ENCODE peak calls at places on chromosomes 3 and 15, in ten cellular contexts. J is stimulated activated CD4-positive, alpha-beta T cell treated with anti-CD3 and anti-CD28 coated beads, TNF-alpha, amount 100 ng/mL, for 4 hours; H is retina; K is KBM-7; W is activated CD8-positive, alpha-beta memory T cell treated with anti-CD3 and anti-CD28 coated beads for 1 hour; S is NCI-H774; T is colonic mucosa; M is HFFc6; B is aorta; Q is T-helper 9 cell. Z is an unnamed sample.

GRCh38 chr3:12662593-12663310 is 1.2 kb downstream of the RAF1 start:
- DNase-seq in J (peak; percentile 15), W (no peak), K (peak; percentile 47), H (peak; percentile 78), T (peak; percentile 51), Q (peak; percentile 11), S (no peak), M (peak; percentile 22), B (no peak), Z (peak; percentile 50)

GRCh38 chr15:35047528-35047927 is 37.6 kb downstream of the NANOGP8 start:
- DNase-seq in Q (no peak), K (no peak), S (no peak), M (no peak), T (no peak), B (no peak), W (no peak), J (no peak), H (no peak), Z (no peak)

GRCh38 chr15:73686781-73687256 is 2.6 kb downstream of the CD276 start:
- DNase-seq in J (no peak), M (peak; percentile 84), T (no peak), B (no peak), Q (no peak), H (no peak), K (no peak), S (no peak), W (no peak), Z (no peak)

GRCh38 chr3:113838631-113839209 is at the start of gene GRAMD1C:
- DNase-seq in B (peak; percentile 91), M (peak; percentile 83), S (peak; percentile 80), H (peak; percentile 84), W (peak; percentile 76), J (peak; percentile 70), K (peak; percentile 91), T (peak; percentile 85), Q (peak; percentile 80), Z (peak; percentile 98)

GRCh38 chr15:85865070-85865684 is 70.5 kb upstream of the KLHL25 start:
- DNase-seq in H (peak; percentile 67), B (no peak), Q (no peak), W (no peak), T (no peak), M (peak; percentile 8), K (peak; percentile 61), S (peak; percentile 4), J (no peak), Z (no peak)

GRCh38 chr3:184789314-184789998 is 22.5 kb upstream of the VPS8 start:
- DNase-seq in T (no peak), W (no peak), Q (no peak), J (no peak), M (no peak), B (no peak), H (no peak), S (no peak), K (no peak), Z (no peak)

GRCh38 chr3:135752851-135753250 is 212.7 kb upstream of the PPP2R3A start:
- DNase-seq in T (no peak), W (no peak), K (peak; percentile 2), S (no peak), M (no peak), Q (no peak), B (no peak), H (no peak), J (no peak), Z (no peak)

GRCh38 chr3:11239796-11240195 is 32.4 kb upstream of the ATG7 start:
- DNase-seq in K (no peak), M (no peak), H (no peak), J (no peak), T (no peak), Q (no peak), W (no peak), B (no peak), S (no peak), Z (no peak)

GRCh38 chr3:192869131-192870027 is 48.3 kb downstream of the MB21D2 start:
- DNase-seq in S (no peak), K (no peak), M (peak; percentile 72), Q (no peak), B (no peak), T (no peak), W (no peak), J (no peak), H (no peak), Z (no peak)

GRCh38 chr3:61778095-61778494 is 216.7 kb downstream of the PTPRG start:
- DNase-seq in Q (no peak), K (no peak), S (no peak), H (no peak), W (no peak), J (no peak), T (no peak), M (no peak), B (no peak), Z (no peak)

Z was measured in left lung.